ENCODE peak calls at places on chromosomes 4 and X, in seven cellular contexts. K is GM12865, U is cardiac fibroblast, Z is choroid plexus epithelial cell, W is HFF-Myc, M is mammary epithelial cell, R is HFFc6. F is an unnamed sample.

GRCh38 chr4:2742081-2742822 is 13.9 kb downstream of the TNIP2 start:
- DNase-seq in K (no peak), U (no peak), Z (no peak), W (no peak), M (no peak), R (no peak), F (no peak)

GRCh38 chr4:87049508-87049907 is 114.7 kb downstream of the AFF1 start:
- DNase-seq in K (no peak), U (no peak), Z (no peak), W (no peak), M (no peak), R (no peak), F (no peak)

GRCh38 chrX:137031517-137032377 is 2.0 kb downstream of the GPR101 start:
- DNase-seq in K (peak), U (peak), Z (peak), W (peak), M (peak), R (peak), F (no peak)

GRCh38 chr4:94527556-94528233 is 76.0 kb downstream of the PDLIM5 start:
- DNase-seq in K (no peak), U (no peak), Z (no peak), W (no peak), M (peak), R (no peak), F (no peak)

GRCh38 chr4:146511381-146511780 is 10.4 kb downstream of the SLC10A7 start:
- DNase-seq in K (no peak), U (no peak), Z (no peak), W (no peak), M (no peak), R (no peak), F (no peak)

GRCh38 chrX:55253528-55253927 is 11.2 kb downstream of the PAGE3 start:
- DNase-seq in K (no peak), U (no peak), Z (no peak), W (no peak), M (no peak), R (no peak), F (no peak)

GRCh38 chr4:21898101-21898500 is 50.5 kb downstream of the KCNIP4 start:
- DNase-seq in K (no peak), U (no peak), Z (no peak), W (no peak), M (no peak), R (no peak), F (no peak)

GRCh38 chr4:120096508-120097297 is 30.1 kb upstream of the MAD2L1 start:
- DNase-seq in K (no peak), U (no peak), Z (no peak), W (no peak), M (no peak), R (no peak), F (no peak)

GRCh38 chrX:37420756-37421155 is 71.6 kb downstream of the PRRG1 start:
- DNase-seq in K (no peak), U (no peak), Z (peak), W (no peak), M (no peak), R (no peak), F (no peak)

GRCh38 chrX:9147631-9148189 is 113.8 kb upstream of the FAM9B start:
- DNase-seq in K (no peak), U (no peak), Z (no peak), W (no peak), M (no peak), R (no peak), F (no peak)

GRCh38 chrX:11557120-11557519 is 108.6 kb downstream of the ARHGAP6 start:
- DNase-seq in K (peak), U (peak), Z (peak), W (no peak), M (peak), R (peak), F (no peak)

GRCh38 chr4:94500696-94501095 is 49.0 kb downstream of the PDLIM5 start:
- DNase-seq in K (no peak), U (peak), Z (peak), W (no peak), M (no peak), R (no peak), F (no peak)

GRCh38 chr4:164357957-164358356 is 396.0 kb upstream of the SMIM31 start:
- DNase-seq in K (no peak), U (no peak), Z (no peak), W (no peak), M (peak), R (no peak), F (no peak)

GRCh38 chr4:31518796-31519250 is 798.7 kb downstream of the PCDH7 start:
- DNase-seq in K (no peak), U (peak), Z (peak), W (no peak), M (peak), R (no peak), F (peak)

GRCh38 chrX:63426519-63426918 is 75.4 kb upstream of the SPIN4 start:
- DNase-seq in K (no peak), U (no peak), Z (no peak), W (no peak), M (no peak), R (no peak), F (no peak)

GRCh38 chr4:2180410-2180809 is 61.5 kb downstream of the HAUS3 start:
- DNase-seq in K (no peak), U (no peak), Z (no peak), W (no peak), M (no peak), R (no peak), F (no peak)

GRCh38 chr4:45442466-45442865 is 681.4 kb downstream of the GABRG1 start:
- DNase-seq in K (peak), U (peak), Z (peak), W (no peak), M (peak), R (no peak), F (no peak)

GRCh38 chr4:190014771-190015537 is 12.1 kb downstream of the FRG2 start:
- DNase-seq in K (no peak), U (no peak), Z (peak), W (no peak), M (no peak), R (no peak), F (no peak)

GRCh38 chr4:80592950-80593349 is 257.4 kb downstream of the CFAP299 start:
- DNase-seq in K (peak), U (no peak), Z (peak), W (no peak), M (no peak), R (no peak), F (no peak)

GRCh38 chrX:40145001-40145631 is 47.4 kb upstream of the BCOR start:
- DNase-seq in K (no peak), U (no peak), Z (no peak), W (peak), M (no peak), R (peak), F (no peak)

GRCh38 chr4:54041100-54041499 is 23.3 kb downstream of the CHIC2 start:
- DNase-seq in K (no peak), U (no peak), Z (no peak), W (no peak), M (no peak), R (no peak), F (no peak)

GRCh38 chr4:156503119-156503518 is 468.5 kb downstream of the PDGFC start:
- DNase-seq in K (no peak), U (no peak), Z (no peak), W (no peak), M (no peak), R (no peak), F (no peak)

GRCh38 chrX:9352683-9353430 is 112.0 kb upstream of the TBL1X start:
- DNase-seq in K (peak), U (peak), Z (peak), W (no peak), M (no peak), R (peak), F (no peak)

GRCh38 chr4:154332681-154333421 is 158.7 kb downstream of the DCHS2 start:
- DNase-seq in K (peak), U (no peak), Z (no peak), W (no peak), M (no peak), R (no peak), F (no peak)

GRCh38 chr4:2962614-2963184 is 507 bp downstream of the NOP14 start:
- DNase-seq in K (peak), U (peak), Z (peak), W (no peak), M (no peak), R (peak), F (no peak)

GRCh38 chrX:103530540-103530939 is 11.3 kb upstream of the RAB40A start:
- DNase-seq in K (no peak), U (peak), Z (peak), W (no peak), M (no peak), R (peak), F (no peak)

GRCh38 chrX:131729295-131729694 is 185.4 kb downstream of the OR13H1 start:
- DNase-seq in K (peak), U (no peak), Z (no peak), W (no peak), M (peak), R (no peak), F (no peak)

GRCh38 chrX:15356444-15356843 is 21.1 kb upstream of the PIGA start:
- DNase-seq in K (no peak), U (peak), Z (peak), W (no peak), M (no peak), R (no peak), F (no peak)

GRCh38 chrX:1813809-1814208 is 198.9 kb downstream of the ASMT start:
- DNase-seq in K (no peak), U (no peak), Z (no peak), W (no peak), M (no peak), R (no peak), F (no peak)

GRCh38 chrX:147875866-147876596 is 35.7 kb upstream of the FMR1 start:
- DNase-seq in K (peak), U (peak), Z (peak), W (no peak), M (no peak), R (no peak), F (no peak)

GRCh38 chr4:103008875-103009729 is 10.4 kb downstream of the SLC9B1 start:
- DNase-seq in K (peak), U (peak), Z (peak), W (peak), M (peak), R (peak), F (peak)

GRCh38 chrX:1860936-1861670 is 246.2 kb downstream of the ASMT start:
- DNase-seq in K (no peak), U (no peak), Z (no peak), W (no peak), M (no peak), R (no peak), F (no peak)

GRCh38 chr4:88162636-88163035 is 4.2 kb upstream of the ABCG2 start:
- DNase-seq in K (no peak), U (no peak), Z (no peak), W (no peak), M (no peak), R (no peak), F (no peak)

GRCh38 chr4:64581422-64581821 is 172.2 kb upstream of the TECRL start:
- DNase-seq in K (no peak), U (peak), Z (peak), W (peak), M (peak), R (peak), F (no peak)

GRCh38 chr4:182010876-182011275 is 232.3 kb upstream of the TENM3 start:
- DNase-seq in K (no peak), U (no peak), Z (peak), W (no peak), M (no peak), R (peak), F (peak)

GRCh38 chr4:40586034-40586433 is 43.6 kb downstream of the RBM47 start:
- DNase-seq in K (no peak), U (no peak), Z (no peak), W (no peak), M (peak), R (no peak), F (no peak)

GRCh38 chrX:1281511-1281910 is 12.9 kb downstream of the CSF2RA start:
- DNase-seq in K (no peak), U (peak), Z (no peak), W (peak), M (peak), R (peak), F (no peak)

GRCh38 chrX:135713795-135714194 is 356 bp downstream of the CT45A1 start:
- DNase-seq in K (no peak), U (no peak), Z (no peak), W (no peak), M (no peak), R (no peak), F (no peak)

GRCh38 chrX:119359618-119360382 is 39.3 kb upstream of the SLC25A43 start:
- DNase-seq in K (no peak), U (no peak), Z (no peak), W (no peak), M (no peak), R (no peak), F (no peak)

DNA sequence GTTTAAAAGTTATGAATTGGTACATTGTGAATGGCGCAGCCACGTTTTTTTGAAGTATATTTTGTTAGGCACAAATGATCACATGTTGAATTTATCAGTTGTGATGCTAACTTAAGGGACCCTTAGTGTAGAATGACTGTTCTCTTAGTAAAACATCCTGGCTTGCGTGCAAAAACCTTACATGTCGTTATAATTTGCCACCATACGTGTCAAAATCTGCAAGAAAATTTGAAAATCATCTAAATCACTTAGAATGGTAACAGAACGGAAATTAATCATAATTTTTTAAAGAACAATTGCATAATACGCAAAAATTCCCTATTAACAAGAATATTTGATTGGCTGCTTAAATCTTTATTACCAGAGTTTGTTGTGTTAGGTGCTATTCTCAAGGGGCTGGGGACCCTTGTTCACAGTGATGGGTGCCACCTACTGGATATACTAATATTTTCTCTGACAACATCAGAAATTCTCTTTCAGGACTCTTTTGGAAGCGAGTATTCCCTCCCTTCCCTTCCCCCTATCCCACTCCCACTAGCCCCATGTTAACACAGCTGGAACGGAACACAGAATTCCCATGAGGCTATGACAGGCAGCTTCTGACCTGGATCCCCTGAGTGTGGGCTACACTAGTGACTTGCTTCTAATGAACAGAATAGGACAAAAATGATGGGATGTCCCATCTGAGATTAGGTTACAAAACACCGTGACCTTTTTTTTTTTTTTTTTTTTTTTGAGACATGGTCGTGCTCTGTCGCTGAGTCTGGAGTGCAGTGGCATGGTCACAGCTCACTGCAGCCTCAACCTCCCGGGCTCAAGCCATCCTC is 71.8 kb downstream of the SUPT20HL2 start:
- DNase-seq in K (peak), U (peak), Z (peak), W (no peak), M (no peak), R (no peak), F (no peak)
- TF ChIP-seq CTCF in K (peak), U (peak), Z (peak), W (no peak), M (peak), R (peak), F (peak)

GRCh38 chr4:140330311-140330900 is 43.0 kb upstream of the SCOC start:
- DNase-seq in K (peak), U (peak), Z (peak), W (peak), M (peak), R (peak), F (no peak)
- TF ChIP-seq CTCF in K (no peak), U (peak), Z (peak), W (peak), M (peak), R (peak), F (peak)

GRCh38 chr4:186188107-186188506 is 3.3 kb upstream of the CYP4V2 start:
- DNase-seq in K (no peak), U (no peak), Z (no peak), W (no peak), M (no peak), R (no peak), F (no peak)

GRCh38 chr4:186192068-186192751 is 843 bp downstream of the CYP4V2 start:
- DNase-seq in K (peak), U (peak), Z (peak), W (no peak), M (peak), R (peak), F (no peak)

GRCh38 chr4:186190456-186191265 is 706 bp upstream of the CYP4V2 start:
- DNase-seq in K (peak), U (peak), Z (peak), W (no peak), M (no peak), R (no peak), F (no peak)

GRCh38 chr4:186191266-186192067 is at the start of gene CYP4V2:
- DNase-seq in K (peak), U (peak), Z (peak), W (no peak), M (peak), R (peak), F (peak)

GRCh38 chr4:186189656-186190055 is 1.7 kb upstream of the CYP4V2 start:
- DNase-seq in K (no peak), U (no peak), Z (no peak), W (no peak), M (no peak), R (no peak), F (no peak)
- TF ChIP-seq CTCF in K (no peak), U (no peak), Z (no peak), W (no peak), M (no peak), R (no peak), F (no peak)

GRCh38 chr4:122604146-122604545 is 16.7 kb downstream of the IL21 start:
- DNase-seq in K (no peak), U (no peak), Z (no peak), W (no peak), M (no peak), R (no peak), F (no peak)

GRCh38 chr4:122603156-122603574 is 17.7 kb downstream of the IL21 start:
- DNase-seq in K (no peak), U (no peak), Z (no peak), W (no peak), M (no peak), R (no peak), F (no peak)

GRCh38 chr4:122606364-122607043 is 14.4 kb downstream of the IL21 start:
- DNase-seq in K (no peak), U (no peak), Z (no peak), W (no peak), M (no peak), R (no peak), F (no peak)

GRCh38 chr4:122602277-122603142 is 18.4 kb downstream of the IL21 start:
- DNase-seq in K (peak), U (peak), Z (peak), W (peak), M (peak), R (peak), F (peak)
- TF ChIP-seq CTCF in K (peak), U (peak), Z (peak), W (peak), M (peak), R (peak), F (peak)

GRCh38 chrX:110462957-110463356 is 104.3 kb downstream of the RTL9 start:
- DNase-seq in K (no peak), U (no peak), Z (no peak), W (no peak), M (no peak), R (no peak), F (no peak)
- TF ChIP-seq CTCF in K (no peak), U (no peak), Z (no peak), W (peak), M (no peak), R (peak), F (peak)

GRCh38 chr4:169013396-169013795 is 3.3 kb upstream of the CBR4 start:
- DNase-seq in K (no peak), U (no peak), Z (no peak), W (no peak), M (no peak), R (no peak), F (no peak)

GRCh38 chr4:169010125-169011023 is at the start of gene CBR4:
- DNase-seq in K (peak), U (peak), Z (peak), W (peak), M (peak), R (peak), F (peak)

GRCh38 chr4:169009281-169010124 is 552 bp downstream of the CBR4 start:
- DNase-seq in K (peak), U (peak), Z (peak), W (no peak), M (peak), R (peak), F (no peak)

GRCh38 chr4:169014581-169014980 is 4.5 kb upstream of the CBR4 start:
- DNase-seq in K (no peak), U (peak), Z (no peak), W (no peak), M (peak), R (peak), F (no peak)

DNA sequence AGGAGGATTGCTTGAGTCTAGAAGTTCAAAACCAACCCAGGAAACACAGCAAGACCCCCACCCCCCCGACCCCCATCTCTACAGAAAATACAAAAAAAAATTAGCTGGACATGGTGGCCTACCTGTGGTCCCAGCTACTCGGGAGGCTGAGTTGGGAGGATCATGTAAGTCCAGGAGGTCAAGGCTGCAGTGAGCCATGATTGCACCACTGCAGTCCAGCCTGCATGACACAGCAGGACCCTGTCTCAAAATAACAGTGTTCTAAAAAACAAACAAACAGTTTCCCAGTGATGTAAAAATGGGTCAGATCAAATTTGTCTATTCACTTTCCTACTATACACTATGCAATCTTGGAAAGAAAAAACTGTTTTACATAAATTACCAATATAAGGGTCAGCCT is 2.0 kb upstream of the CBR4 start:
- DNase-seq in K (no peak), U (no peak), Z (no peak), W (no peak), M (no peak), R (no peak), F (no peak)
- TF ChIP-seq CTCF in K (no peak), U (no peak), Z (no peak), W (no peak), M (no peak), R (no peak), F (no peak)

GRCh38 chr4:7556558-7556957 is 121.8 kb upstream of the PSAPL1 start:
- DNase-seq in K (no peak), U (no peak), Z (no peak), W (no peak), M (no peak), R (no peak), F (no peak)
- TF ChIP-seq CTCF in K (no peak), U (no peak), Z (no peak), W (no peak), M (no peak), R (no peak), F (no peak)

DNA sequence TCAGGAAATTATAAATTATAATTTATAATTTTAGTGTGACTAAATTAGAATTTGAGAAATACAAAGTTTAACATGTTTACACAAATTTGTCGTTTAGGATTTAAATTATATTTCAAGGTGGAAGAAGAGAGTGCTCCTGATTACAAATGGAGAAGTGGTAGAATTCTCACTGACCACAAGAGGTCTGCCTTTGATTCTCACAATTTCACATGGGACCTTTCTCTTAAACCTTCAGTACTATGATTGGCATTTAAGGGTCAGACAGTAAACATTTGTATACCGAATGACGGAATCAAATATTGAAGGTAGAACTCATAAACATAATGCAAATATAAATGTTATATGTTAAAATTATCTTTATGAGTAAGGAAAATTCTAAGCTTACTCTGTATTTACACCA is 171.7 kb downstream of the SLIT2 start:
- DNase-seq in K (no peak), U (no peak), Z (no peak), W (no peak), M (no peak), R (no peak), F (no peak)
- TF ChIP-seq CTCF in K (no peak), U (no peak), Z (no peak), W (no peak), M (no peak), R (no peak), F (no peak)